ENCODE peak calls at places on chromosomes 7 and 10, in five cellular contexts. One of them, this sample, is unnamed.

GRCh38 chr7:122485841-122486240 is 181.3 kb upstream of the FEZF1 start:
- DNase-seq in epithelial cell of esophagus: no peak
- DNase-seq in Kasumi-1: no peak
- DNase-seq in OCI-LY7: no peak
- DNase-seq in COR-L47: no peak
- DNase-seq in this sample: no peak

GRCh38 chr10:123301077-123301875 is 147.1 kb downstream of the BUB3 start:
- DNase-seq in epithelial cell of esophagus: peak
- DNase-seq in COR-L47: peak
- DNase-seq in Kasumi-1: no peak
- DNase-seq in OCI-LY7: no peak
- DNase-seq in this sample: peak

GRCh38 chr10:124149681-124150080 is 56.3 kb upstream of the CHST15 start:
- DNase-seq in COR-L47: peak
- DNase-seq in epithelial cell of esophagus: no peak
- DNase-seq in Kasumi-1: no peak
- DNase-seq in OCI-LY7: peak
- DNase-seq in this sample: peak

GRCh38 chr10:33341638-33342037 is 7.2 kb upstream of the NRP1 start:
- DNase-seq in Kasumi-1: no peak
- DNase-seq in COR-L47: no peak
- DNase-seq in OCI-LY7: no peak
- DNase-seq in epithelial cell of esophagus: peak
- DNase-seq in this sample: no peak

GRCh38 chr10:28463676-28464395 is 69.1 kb upstream of the WAC start:
- DNase-seq in OCI-LY7: no peak
- DNase-seq in COR-L47: no peak
- DNase-seq in epithelial cell of esophagus: no peak
- DNase-seq in Kasumi-1: no peak
- DNase-seq in this sample: no peak

GRCh38 chr7:32531402-32531801 is 36.1 kb downstream of the AVL9 start:
- DNase-seq in OCI-LY7: no peak
- DNase-seq in epithelial cell of esophagus: no peak
- DNase-seq in Kasumi-1: no peak
- DNase-seq in COR-L47: no peak
- DNase-seq in this sample: no peak

GRCh38 chr7:137591444-137591843 is 247.9 kb upstream of the PTN start:
- DNase-seq in Kasumi-1: no peak
- DNase-seq in OCI-LY7: no peak
- DNase-seq in epithelial cell of esophagus: peak
- DNase-seq in COR-L47: no peak
- DNase-seq in this sample: no peak

GRCh38 chr7:117097860-117098259 is 144.6 kb downstream of the ST7 start:
- DNase-seq in epithelial cell of esophagus: no peak
- DNase-seq in OCI-LY7: no peak
- DNase-seq in COR-L47: no peak
- DNase-seq in Kasumi-1: no peak
- DNase-seq in this sample: no peak

GRCh38 chr10:113476191-113476590 is 76.7 kb upstream of the HABP2 start:
- DNase-seq in OCI-LY7: no peak
- DNase-seq in COR-L47: no peak
- DNase-seq in epithelial cell of esophagus: no peak
- DNase-seq in Kasumi-1: no peak
- DNase-seq in this sample: no peak

GRCh38 chr7:94903971-94904370 is 3.4 kb upstream of the PPP1R9A start:
- DNase-seq in COR-L47: no peak
- DNase-seq in OCI-LY7: no peak
- DNase-seq in epithelial cell of esophagus: no peak
- DNase-seq in Kasumi-1: no peak
- DNase-seq in this sample: no peak

GRCh38 chr10:110993024-110993693 is 73.8 kb downstream of the SHOC2 start:
- DNase-seq in OCI-LY7: no peak
- DNase-seq in Kasumi-1: peak
- DNase-seq in epithelial cell of esophagus: peak
- DNase-seq in COR-L47: no peak
- DNase-seq in this sample: no peak

GRCh38 chr10:21495686-21496284 is 29.7 kb downstream of the SKIDA1 start:
- DNase-seq in epithelial cell of esophagus: peak
- DNase-seq in Kasumi-1: peak
- DNase-seq in OCI-LY7: peak
- DNase-seq in COR-L47: peak
- DNase-seq in this sample: peak

GRCh38 chr10:3866347-3866746 is 81.3 kb upstream of the KLF6 start:
- DNase-seq in OCI-LY7: peak
- DNase-seq in Kasumi-1: no peak
- DNase-seq in COR-L47: no peak
- DNase-seq in epithelial cell of esophagus: no peak
- DNase-seq in this sample: no peak

GRCh38 chr10:31961264-31961663 is 32.6 kb upstream of the ARHGAP12 start:
- DNase-seq in COR-L47: no peak
- DNase-seq in Kasumi-1: no peak
- DNase-seq in OCI-LY7: no peak
- DNase-seq in epithelial cell of esophagus: peak
- DNase-seq in this sample: peak

GRCh38 chr10:1548596-1548995 is 188.7 kb downstream of the ADARB2 start:
- DNase-seq in Kasumi-1: no peak
- DNase-seq in OCI-LY7: peak
- DNase-seq in COR-L47: no peak
- DNase-seq in epithelial cell of esophagus: no peak
- DNase-seq in this sample: no peak

GRCh38 chr10:127649642-127650041 is 87.3 kb upstream of the FOXI2 start:
- DNase-seq in OCI-LY7: peak
- DNase-seq in Kasumi-1: peak
- DNase-seq in epithelial cell of esophagus: peak
- DNase-seq in COR-L47: no peak
- DNase-seq in this sample: no peak

GRCh38 chr7:128974241-128974934 is 36.7 kb downstream of the IRF5 start:
- DNase-seq in OCI-LY7: no peak
- DNase-seq in COR-L47: no peak
- DNase-seq in epithelial cell of esophagus: peak
- DNase-seq in Kasumi-1: no peak
- DNase-seq in this sample: no peak

GRCh38 chr10:34607894-34608293 is 207.2 kb downstream of the PARD3 start:
- DNase-seq in Kasumi-1: peak
- DNase-seq in COR-L47: peak
- DNase-seq in OCI-LY7: no peak
- DNase-seq in epithelial cell of esophagus: no peak
- DNase-seq in this sample: peak

GRCh38 chr10:26621889-26622681 is 75.4 kb upstream of the PDSS1 start:
- DNase-seq in Kasumi-1: peak
- DNase-seq in OCI-LY7: no peak
- DNase-seq in epithelial cell of esophagus: peak
- DNase-seq in COR-L47: no peak
- DNase-seq in this sample: no peak

GRCh38 chr10:84876116-84876999 is 548.0 kb downstream of the CCSER2 start:
- DNase-seq in Kasumi-1: no peak
- DNase-seq in OCI-LY7: no peak
- DNase-seq in epithelial cell of esophagus: no peak
- DNase-seq in COR-L47: no peak
- DNase-seq in this sample: no peak

GRCh38 chr10:122861724-122862161 is 16.1 kb upstream of the CUZD1 start:
- DNase-seq in epithelial cell of esophagus: peak
- DNase-seq in COR-L47: no peak
- DNase-seq in Kasumi-1: no peak
- DNase-seq in OCI-LY7: no peak
- DNase-seq in this sample: no peak

GRCh38 chr10:74008212-74008731 is 10.4 kb downstream of the VCL start:
- DNase-seq in Kasumi-1: peak
- DNase-seq in COR-L47: no peak
- DNase-seq in OCI-LY7: peak
- DNase-seq in epithelial cell of esophagus: no peak
- DNase-seq in this sample: no peak

This sample was measured in NCI-H1417.